ENCODE peak calls at places on chromosomes 7 and 10, in six cellular contexts. One of them, this sample, is unnamed.

GRCh38 chr7:97298561-97298960 is 181.1 kb downstream of the SDHAF3 start:
- DNase-seq in H9: no peak
- DNase-seq in IMR-90: no peak
- DNase-seq in mesendoderm: no peak
- DNase-seq in mesenchymal stem cell: peak
- DNase-seq in H1: no peak
- DNase-seq in this sample: no peak

GRCh38 chr10:79136227-79137005 is 67.7 kb downstream of the ZMIZ1 start:
- DNase-seq in H9: no peak
- DNase-seq in IMR-90: no peak
- DNase-seq in mesendoderm: no peak
- DNase-seq in mesenchymal stem cell: peak
- DNase-seq in H1: no peak
- DNase-seq in this sample: no peak

GRCh38 chr7:109376576-109376975 is 806.9 kb downstream of the DNAJB9 start:
- DNase-seq in H9: no peak
- DNase-seq in IMR-90: no peak
- DNase-seq in mesendoderm: no peak
- DNase-seq in mesenchymal stem cell: no peak
- DNase-seq in H1: no peak
- DNase-seq in this sample: no peak

GRCh38 chr7:30321992-30322637 is 37.7 kb downstream of the ZNRF2 start:
- DNase-seq in H9: no peak
- DNase-seq in IMR-90: no peak
- DNase-seq in mesendoderm: no peak
- DNase-seq in mesenchymal stem cell: no peak
- DNase-seq in H1: no peak
- DNase-seq in this sample: no peak

GRCh38 chr10:104300736-104301292 is 31.8 kb downstream of the GSTO2 start:
- DNase-seq in H9: no peak
- DNase-seq in IMR-90: peak
- DNase-seq in mesendoderm: peak
- DNase-seq in mesenchymal stem cell: peak
- DNase-seq in H1: no peak
- DNase-seq in this sample: no peak

GRCh38 chr10:119524720-119525070 is 17.8 kb downstream of the RGS10 start:
- DNase-seq in H9: no peak
- DNase-seq in IMR-90: no peak
- DNase-seq in mesendoderm: no peak
- DNase-seq in mesenchymal stem cell: no peak
- DNase-seq in H1: no peak
- DNase-seq in this sample: no peak

GRCh38 chr7:33726582-33726981 is 178.8 kb upstream of the BMPER start:
- DNase-seq in H9: no peak
- DNase-seq in IMR-90: no peak
- DNase-seq in mesendoderm: peak
- DNase-seq in mesenchymal stem cell: no peak
- DNase-seq in H1: no peak
- DNase-seq in this sample: peak

GRCh38 chr10:98312349-98312748 is 44.4 kb upstream of the LOXL4 start:
- DNase-seq in H9: no peak
- DNase-seq in IMR-90: peak
- DNase-seq in mesendoderm: no peak
- DNase-seq in mesenchymal stem cell: no peak
- DNase-seq in H1: no peak
- DNase-seq in this sample: no peak

GRCh38 chr7:95509199-95509598 is 23.5 kb downstream of the ASB4 start:
- DNase-seq in H9: peak
- DNase-seq in IMR-90: peak
- DNase-seq in mesendoderm: peak
- DNase-seq in mesenchymal stem cell: peak
- DNase-seq in H1: no peak
- DNase-seq in this sample: peak

GRCh38 chr7:132318338-132319318 is 257.6 kb downstream of the PLXNA4 start:
- DNase-seq in H9: peak
- DNase-seq in IMR-90: peak
- DNase-seq in mesendoderm: peak
- DNase-seq in mesenchymal stem cell: peak
- DNase-seq in H1: peak
- DNase-seq in this sample: peak

GRCh38 chr10:124067825-124068400 is 25.5 kb downstream of the CHST15 start:
- DNase-seq in H9: no peak
- DNase-seq in IMR-90: no peak
- DNase-seq in mesendoderm: no peak
- DNase-seq in mesenchymal stem cell: no peak
- DNase-seq in H1: no peak
- DNase-seq in this sample: no peak

GRCh38 chr7:41881313-41882130 is 178.6 kb upstream of the INHBA start:
- DNase-seq in H9: no peak
- DNase-seq in IMR-90: peak
- DNase-seq in mesendoderm: no peak
- DNase-seq in mesenchymal stem cell: peak
- DNase-seq in H1: no peak
- DNase-seq in this sample: no peak

GRCh38 chr7:149495785-149496641 is 1.6 kb downstream of the ZNF746 start:
- DNase-seq in H9: no peak
- DNase-seq in IMR-90: peak
- DNase-seq in mesendoderm: no peak
- DNase-seq in mesenchymal stem cell: peak
- DNase-seq in H1: no peak
- DNase-seq in this sample: no peak

GRCh38 chr7:73833251-73833919 is 2.6 kb downstream of the CLDN4 start:
- DNase-seq in H9: peak
- DNase-seq in IMR-90: no peak
- DNase-seq in mesendoderm: peak
- DNase-seq in mesenchymal stem cell: peak
- DNase-seq in H1: no peak
- DNase-seq in this sample: no peak

GRCh38 chr10:28812384-28813372 is 135.4 kb downstream of the BAMBI start:
- DNase-seq in H9: no peak
- DNase-seq in IMR-90: no peak
- DNase-seq in mesendoderm: no peak
- DNase-seq in mesenchymal stem cell: no peak
- DNase-seq in H1: peak
- DNase-seq in this sample: no peak

GRCh38 chr10:79351332-79351731 is 4.1 kb downstream of the PPIF start:
- DNase-seq in H9: peak
- DNase-seq in IMR-90: no peak
- DNase-seq in mesendoderm: no peak
- DNase-seq in mesenchymal stem cell: no peak
- DNase-seq in H1: peak
- DNase-seq in this sample: no peak

GRCh38 chr10:10734356-10735064 is 283.2 kb upstream of the CELF2 start:
- DNase-seq in H9: no peak
- DNase-seq in IMR-90: no peak
- DNase-seq in mesendoderm: no peak
- DNase-seq in mesenchymal stem cell: no peak
- DNase-seq in H1: no peak
- DNase-seq in this sample: no peak

GRCh38 chr7:155256761-155257481 is 40.8 kb upstream of the INSIG1 start:
- DNase-seq in H9: no peak
- DNase-seq in IMR-90: no peak
- DNase-seq in mesendoderm: no peak
- DNase-seq in mesenchymal stem cell: no peak
- DNase-seq in H1: no peak
- DNase-seq in this sample: no peak

GRCh38 chr10:77873558-77874380 is 52.8 kb downstream of the DLG5 start:
- DNase-seq in H9: no peak
- DNase-seq in IMR-90: peak
- DNase-seq in mesendoderm: peak
- DNase-seq in mesenchymal stem cell: peak
- DNase-seq in H1: no peak
- DNase-seq in this sample: no peak

GRCh38 chr7:130865408-130866236 is 131.6 kb upstream of the KLF14 start:
- DNase-seq in H9: no peak
- DNase-seq in IMR-90: peak
- DNase-seq in mesendoderm: peak
- DNase-seq in mesenchymal stem cell: no peak
- DNase-seq in H1: no peak
- DNase-seq in this sample: no peak

GRCh38 chr7:117188949-117189348 is 133.9 kb downstream of the WNT2 start:
- DNase-seq in H9: no peak
- DNase-seq in IMR-90: peak
- DNase-seq in mesendoderm: no peak
- DNase-seq in mesenchymal stem cell: no peak
- DNase-seq in H1: no peak
- DNase-seq in this sample: no peak

GRCh38 chr10:44552716-44553115 is 167.8 kb upstream of the CXCL12 start:
- DNase-seq in H9: no peak
- DNase-seq in IMR-90: no peak
- DNase-seq in mesendoderm: no peak
- DNase-seq in mesenchymal stem cell: no peak
- DNase-seq in H1: no peak
- DNase-seq in this sample: no peak

GRCh38 chr7:129501760-129502707 is at the start of gene SMKR1:
- DNase-seq in H9: peak
- DNase-seq in IMR-90: peak
- DNase-seq in mesendoderm: peak
- DNase-seq in mesenchymal stem cell: peak
- DNase-seq in H1: peak
- DNase-seq in this sample: peak

GRCh38 chr7:32142649-32143048 is 72.4 kb upstream of the PDE1C start:
- DNase-seq in H9: no peak
- DNase-seq in IMR-90: peak
- DNase-seq in mesendoderm: no peak
- DNase-seq in mesenchymal stem cell: peak
- DNase-seq in H1: no peak
- DNase-seq in this sample: no peak

GRCh38 chr7:140003913-140004382 is 58.8 kb downstream of the PARP12 start:
- DNase-seq in H9: peak
- DNase-seq in IMR-90: peak
- DNase-seq in mesendoderm: peak
- DNase-seq in mesenchymal stem cell: peak
- DNase-seq in H1: peak
- DNase-seq in this sample: peak

GRCh38 chr7:105020926-105021325 is 6.9 kb downstream of the KMT2E start:
- DNase-seq in H9: no peak
- DNase-seq in IMR-90: no peak
- DNase-seq in mesendoderm: no peak
- DNase-seq in mesenchymal stem cell: no peak
- DNase-seq in H1: no peak
- DNase-seq in this sample: no peak

GRCh38 chr7:56026538-56026937 is 24.7 kb downstream of the PSPH start:
- DNase-seq in H9: no peak
- DNase-seq in IMR-90: no peak
- DNase-seq in mesendoderm: no peak
- DNase-seq in mesenchymal stem cell: no peak
- DNase-seq in H1: no peak
- DNase-seq in this sample: no peak

GRCh38 chr7:56028942-56029630 is 22.2 kb downstream of the PSPH start:
- DNase-seq in H9: no peak
- DNase-seq in IMR-90: peak
- DNase-seq in mesendoderm: no peak
- DNase-seq in mesenchymal stem cell: peak
- DNase-seq in H1: no peak
- DNase-seq in this sample: no peak

GRCh38 chr7:56033671-56034432 is 17.4 kb downstream of the PSPH start:
- DNase-seq in H9: peak
- DNase-seq in IMR-90: peak
- DNase-seq in mesendoderm: peak
- DNase-seq in mesenchymal stem cell: peak
- DNase-seq in H1: peak
- DNase-seq in this sample: peak

GRCh38 chr7:56030340-56030739 is 20.9 kb downstream of the PSPH start:
- DNase-seq in H9: no peak
- DNase-seq in IMR-90: no peak
- DNase-seq in mesendoderm: no peak
- DNase-seq in mesenchymal stem cell: no peak
- DNase-seq in H1: no peak
- DNase-seq in this sample: no peak
- H2BK15ac ChIP-seq in H9: no peak
- H2BK15ac ChIP-seq in IMR-90: no peak
- H2BK15ac ChIP-seq in mesendoderm: no peak
- H2BK15ac ChIP-seq in mesenchymal stem cell: no peak
- H2BK15ac ChIP-seq in H1: no peak
- H2BK15ac ChIP-seq in this sample: no peak

DNA sequence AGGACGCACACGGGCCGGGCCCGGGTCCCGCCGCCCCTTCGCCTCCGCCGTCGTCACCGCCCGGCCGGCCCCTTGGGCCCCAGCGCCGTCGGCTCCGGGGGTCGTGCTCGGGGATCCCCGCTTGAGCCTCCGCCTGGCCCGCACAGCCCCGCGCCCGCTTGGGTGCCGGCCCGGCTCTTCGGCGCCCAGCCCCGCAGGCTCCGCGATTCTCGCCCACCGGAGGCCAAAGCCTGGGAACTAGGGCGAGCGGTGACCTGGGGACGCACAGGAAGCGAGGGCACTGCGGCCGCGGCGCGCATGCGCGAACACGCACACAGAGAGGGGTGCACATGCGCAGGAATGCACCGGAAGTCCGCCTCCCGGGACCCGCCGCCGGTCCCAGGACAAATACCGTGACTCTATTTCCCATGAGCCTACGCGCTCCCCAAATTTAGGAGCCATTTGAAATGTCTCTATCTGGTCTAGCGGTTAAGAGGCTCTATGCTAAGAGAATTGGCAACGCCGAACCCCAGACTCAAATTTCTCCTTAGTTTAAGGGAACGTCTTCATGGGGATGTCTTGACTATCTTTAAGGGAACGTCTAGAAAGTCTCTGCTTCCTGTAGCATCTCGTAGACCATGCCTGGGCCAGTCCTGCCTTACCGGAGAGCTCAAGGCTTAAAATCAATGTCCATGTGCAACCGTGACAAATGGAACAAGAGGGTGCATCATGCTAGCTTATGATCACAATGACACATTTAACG is at the start of gene ZNF12:
- DNase-seq in H9: peak
- DNase-seq in IMR-90: peak
- DNase-seq in mesendoderm: peak
- DNase-seq in mesenchymal stem cell: peak
- DNase-seq in H1: peak
- DNase-seq in this sample: peak
- H2BK15ac ChIP-seq in H9: no peak
- H2BK15ac ChIP-seq in IMR-90: peak
- H2BK15ac ChIP-seq in mesendoderm: no peak
- H2BK15ac ChIP-seq in mesenchymal stem cell: peak
- H2BK15ac ChIP-seq in H1: peak
- H2BK15ac ChIP-seq in this sample: no peak

GRCh38 chr7:112898432-112899290 is 108.5 kb upstream of the TMEM168 start:
- DNase-seq in H9: peak
- DNase-seq in IMR-90: peak
- DNase-seq in mesendoderm: peak
- DNase-seq in mesenchymal stem cell: peak
- DNase-seq in H1: peak
- DNase-seq in this sample: peak
- H2BK15ac ChIP-seq in H9: no peak
- H2BK15ac ChIP-seq in IMR-90: no peak
- H2BK15ac ChIP-seq in mesendoderm: no peak
- H2BK15ac ChIP-seq in mesenchymal stem cell: no peak
- H2BK15ac ChIP-seq in H1: no peak
- H2BK15ac ChIP-seq in this sample: no peak

GRCh38 chr10:106636781-106637491 is 527.6 kb downstream of the SORCS1 start:
- DNase-seq in H9: no peak
- DNase-seq in IMR-90: no peak
- DNase-seq in mesendoderm: no peak
- DNase-seq in mesenchymal stem cell: no peak
- DNase-seq in H1: no peak
- DNase-seq in this sample: no peak
- H2BK15ac ChIP-seq in H9: no peak
- H2BK15ac ChIP-seq in IMR-90: no peak
- H2BK15ac ChIP-seq in mesendoderm: no peak
- H2BK15ac ChIP-seq in mesenchymal stem cell: no peak
- H2BK15ac ChIP-seq in H1: no peak
- H2BK15ac ChIP-seq in this sample: no peak

This sample was measured in neuronal stem cell.